ENCODE peak calls at places on chromosome 17, in eight cellular contexts. N is stomach; Q is brain microvascular endothelial cell; Z is HL-60; M is BJ; F is effector memory CD4-positive, alpha-beta T cell; W is psoas muscle; H is HCT116. I is an unnamed sample.

GRCh38 chr17:40503154-40503553 is 1.7 kb upstream of the TNS4 start:
- DNase-seq in N (no peak), Q (no peak), Z (no peak), M (no peak), F (no peak), W (no peak), H (no peak), I (no peak)

GRCh38 chr17:1746975-1747543 is 4.4 kb downstream of the SERPINF2 start:
- DNase-seq in N (peak; percentile 76), Q (no peak), Z (no peak), M (no peak), F (no peak), W (no peak), H (no peak), I (no peak)

GRCh38 chr17:27494192-27495091 is 38.2 kb downstream of the KSR1 start:
- DNase-seq in N (peak; percentile 87), Q (no peak), Z (no peak), M (no peak), F (no peak), W (peak; percentile 87), H (peak; percentile 51), I (no peak)

GRCh38 chr17:68843522-68843921 is 111.7 kb downstream of the ABCA8 start:
- DNase-seq in N (no peak), Q (no peak), Z (no peak), M (no peak), F (no peak), W (no peak), H (no peak), I (no peak)

GRCh38 chr17:42525221-42525620 is 10.8 kb upstream of the NAGLU start:
- DNase-seq in N (no peak), Q (peak; percentile 47), Z (no peak), M (peak; percentile 59), F (no peak), W (no peak), H (no peak), I (no peak)

GRCh38 chr17:40014375-40014980 is 762 bp upstream of the CSF3 start:
- DNase-seq in N (no peak), Q (no peak), Z (no peak), M (no peak), F (no peak), W (peak; percentile 72), H (no peak), I (peak; percentile 48)

GRCh38 chr17:40605301-40605700 is 40.0 kb upstream of the CCR7 start:
- DNase-seq in N (no peak), Q (no peak), Z (no peak), M (no peak), F (peak; percentile 58), W (no peak), H (no peak), I (no peak)

GRCh38 chr17:82200743-82201497 is 11.7 kb downstream of the CCDC57 start:
- DNase-seq in N (no peak), Q (no peak), Z (no peak), M (no peak), F (peak; percentile 78), W (no peak), H (no peak), I (no peak)

GRCh38 chr17:14197582-14197981 is 39.1 kb downstream of the CDRT15 start:
- DNase-seq in N (peak; percentile 38), Q (no peak), Z (no peak), M (no peak), F (no peak), W (no peak), H (no peak), I (no peak)

GRCh38 chr17:19278729-19279128 is 41.6 kb downstream of the EPN2 start:
- DNase-seq in N (no peak), Q (no peak), Z (no peak), M (no peak), F (no peak), W (no peak), H (no peak), I (no peak)

GRCh38 chr17:31190351-31190750 is 95.6 kb downstream of the NF1 start:
- DNase-seq in N (no peak), Q (no peak), Z (no peak), M (no peak), F (no peak), W (no peak), H (no peak), I (no peak)

GRCh38 chr17:34816806-34817205 is 144.5 kb downstream of the CCT6B start:
- DNase-seq in N (no peak), Q (no peak), Z (no peak), M (no peak), F (no peak), W (no peak), H (no peak), I (no peak)

GRCh38 chr17:68170246-68170645 is 77.6 kb upstream of the AMZ2 start:
- DNase-seq in N (no peak), Q (no peak), Z (no peak), M (no peak), F (no peak), W (no peak), H (no peak), I (no peak)

GRCh38 chr17:69492410-69493071 is 78.0 kb downstream of the MAP2K6 start:
- DNase-seq in N (no peak), Q (peak; percentile 79), Z (no peak), M (peak; percentile 81), F (no peak), W (no peak), H (peak; percentile 28), I (no peak)

GRCh38 chr17:62681939-62682381 is 54.5 kb downstream of the MRC2 start:
- DNase-seq in N (no peak), Q (no peak), Z (no peak), M (no peak), F (no peak), W (peak; percentile 16), H (no peak), I (no peak)

GRCh38 chr17:6800422-6801027 is 24.5 kb downstream of the FBXO39 start:
- DNase-seq in N (no peak), Q (no peak), Z (no peak), M (no peak), F (no peak), W (no peak), H (no peak), I (no peak)

GRCh38 chr17:59287452-59287851 is 44.0 kb upstream of the YPEL2 start:
- DNase-seq in N (no peak), Q (peak; percentile 6), Z (peak; percentile 22), M (no peak), F (no peak), W (no peak), H (peak; percentile 27), I (no peak)

GRCh38 chr17:79937981-79938695 is 97.5 kb downstream of the TBC1D16 start:
- DNase-seq in N (no peak), Q (no peak), Z (no peak), M (no peak), F (no peak), W (peak; percentile 60), H (no peak), I (peak; percentile 78)

DNA sequence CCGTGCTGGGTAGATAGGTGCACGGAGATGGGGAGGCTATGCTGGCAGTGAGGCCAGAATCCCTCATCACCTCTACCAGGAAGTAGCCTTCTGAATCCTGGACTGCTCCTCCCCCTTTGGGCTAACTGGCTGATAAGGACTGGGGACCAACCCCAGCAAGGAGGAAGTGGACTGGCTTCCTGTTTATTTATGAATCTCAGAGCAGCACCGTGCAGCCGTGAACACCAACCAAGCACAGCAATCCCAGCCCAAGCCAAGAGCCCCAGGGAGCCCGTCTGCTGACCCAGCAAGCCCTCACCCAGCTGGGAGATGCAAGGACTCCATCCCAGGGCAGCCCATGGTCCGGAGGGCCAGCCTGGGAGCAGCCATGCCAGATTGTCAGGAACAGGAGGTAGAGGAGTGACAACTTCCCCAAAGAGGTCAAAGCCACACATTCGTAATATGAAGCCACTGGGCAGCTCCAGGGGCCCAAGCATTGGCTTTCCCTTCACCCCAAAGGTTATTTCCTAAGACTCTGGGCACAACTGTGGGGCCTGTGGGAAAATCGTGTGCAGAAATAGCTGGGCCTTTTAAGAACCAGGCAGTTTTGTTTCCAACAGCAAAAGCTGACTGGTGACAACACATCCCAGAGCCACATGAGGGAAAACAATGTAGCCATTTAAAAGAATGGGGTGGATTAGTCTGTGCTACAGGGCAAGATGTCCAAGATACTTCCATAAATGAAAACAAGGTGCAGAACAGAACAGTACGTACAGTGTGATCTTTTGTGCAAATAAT is 23.9 kb downstream of the PHB1 start:
- DNase-seq in N (peak; percentile 58), Q (no peak), Z (peak; percentile 83), M (no peak), F (no peak), W (no peak), H (no peak), I (peak; percentile 29)
- H3K4me3 ChIP-seq in N (no peak overlapping the region), Q (no peak overlapping the region), Z (peak overlapping the region; percentile 49), M (no peak overlapping the region), F (peak overlapping the region; percentile 11), W (no peak overlapping the region), H (no peak overlapping the region), I (peak overlapping the region; percentile 37)

GRCh38 chr17:73952498-73953205 is 250.8 kb upstream of the RPL38 start:
- DNase-seq in N (peak; percentile 36), Q (no peak), Z (no peak), M (no peak), F (peak; percentile 3), W (peak; percentile 52), H (no peak), I (no peak)
- H3K4me3 ChIP-seq in N (peak overlapping the region; percentile 40), Q (no peak overlapping the region), Z (peak overlapping the region; percentile 12), M (no peak overlapping the region), F (peak overlapping the region; percentile 56), W (no peak overlapping the region), H (no peak overlapping the region), I (no peak overlapping the region)

DNA sequence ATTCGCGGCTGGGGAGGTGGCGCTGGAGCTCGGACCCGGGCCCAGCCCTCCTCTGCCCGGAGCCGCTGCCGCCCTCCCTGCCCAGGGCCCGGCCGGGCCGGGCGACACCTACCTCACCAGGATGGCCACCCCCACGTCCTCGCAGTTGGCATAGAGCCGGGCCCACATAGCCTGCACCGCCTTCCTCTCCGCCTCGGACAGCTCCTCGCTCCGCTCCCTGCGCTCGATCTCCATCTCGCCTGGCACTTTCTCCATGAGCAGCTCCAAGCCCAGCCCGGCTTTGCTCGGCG is 276 bp downstream of the CYGB start:
- DNase-seq in N (peak; percentile 52), Q (no peak), Z (no peak), M (no peak), F (no peak), W (peak; percentile 79), H (no peak), I (no peak)
- H3K4me3 ChIP-seq in N (peak overlapping the region; percentile 40), Q (peak overlapping the region; percentile 58), Z (no peak overlapping the region), M (peak overlapping the region; percentile 34), F (no peak overlapping the region), W (peak overlapping the region; percentile 65), H (no peak overlapping the region), I (no peak overlapping the region)

GRCh38 chr17:38451840-38452529 is 23.7 kb downstream of the ARHGAP23 start:
- DNase-seq in N (no peak), Q (peak; percentile 77), Z (no peak), M (peak; percentile 83), F (no peak), W (no peak), H (no peak), I (peak; percentile 72)
- H3K4me3 ChIP-seq in N (no peak overlapping the region), Q (peak overlapping the region; percentile 44), Z (no peak overlapping the region), M (peak overlapping the region; percentile 43), F (no peak overlapping the region), W (peak overlapping the region; percentile 38), H (peak overlapping the region; percentile 22), I (peak overlapping the region; percentile 49)